ENCODE peak calls at places on chromosomes 3 and 15, in seven cellular contexts. C is A549, R is breast epithelium, B is uterus, Y is prostate gland, S is right lobe of liver, N is heart left ventricle. Z is an unnamed sample.

GRCh38 chr3:155870945-155871745 is 695 bp downstream of the GMPS start:
- DNase-seq in C (peak; percentile 43), R (peak; percentile 34), B (peak; percentile 51), Y (peak; percentile 45), S (peak; percentile 78), N (peak; percentile 66), Z (peak; percentile 57)

GRCh38 chr15:29818141-29818540 is 4.1 kb downstream of the TJP1 start:
- DNase-seq in C (no peak), R (no peak), B (no peak), Y (no peak), S (no peak), N (no peak), Z (no peak)

GRCh38 chr3:102170545-102170944 is 264.3 kb upstream of the ZPLD1 start:
- DNase-seq in C (no peak), R (no peak), B (no peak), Y (no peak), S (no peak), N (no peak), Z (no peak)

GRCh38 chr15:52018244-52018643 is 775 bp upstream of the MAPK6 start:
- DNase-seq in C (no peak), R (no peak), B (no peak), Y (no peak), S (no peak), N (no peak), Z (no peak)

GRCh38 chr15:99566157-99566900 is 545 bp downstream of the MEF2A start:
- DNase-seq in C (no peak), R (no peak), B (peak; percentile 39), Y (no peak), S (peak; percentile 62), N (peak; percentile 50), Z (peak; percentile 43)

GRCh38 chr15:52679232-52680040 is at the start of gene ATOSA:
- DNase-seq in C (peak; percentile 88), R (peak; percentile 90), B (peak; percentile 91), Y (peak; percentile 95), S (peak; percentile 96), N (peak; percentile 95), Z (peak; percentile 94)

GRCh38 chr3:85102774-85103173 is 144.0 kb downstream of the CADM2 start:
- DNase-seq in C (no peak), R (no peak), B (no peak), Y (no peak), S (no peak), N (no peak), Z (no peak)

GRCh38 chr3:187807086-187807862 is 62.0 kb upstream of the BCL6 start:
- DNase-seq in C (no peak), R (no peak), B (no peak), Y (no peak), S (no peak), N (no peak), Z (no peak)

GRCh38 chr3:65846936-65847335 is 191.8 kb downstream of the MAGI1 start:
- DNase-seq in C (no peak), R (no peak), B (no peak), Y (no peak), S (no peak), N (no peak), Z (no peak)

GRCh38 chr3:138936763-138937689 is 9.9 kb downstream of the FOXL2 start:
- DNase-seq in C (no peak), R (no peak), B (no peak), Y (no peak), S (no peak), N (no peak), Z (no peak)

GRCh38 chr3:152834354-152835310 is at the start of gene P2RY1:
- DNase-seq in C (peak; percentile 76), R (no peak), B (peak; percentile 67), Y (peak; percentile 80), S (peak; percentile 69), N (peak; percentile 69), Z (peak; percentile 60)

GRCh38 chr3:11522953-11523792 is 120.5 kb downstream of the VGLL4 start:
- DNase-seq in C (no peak), R (no peak), B (peak; percentile 65), Y (no peak), S (no peak), N (no peak), Z (no peak)

GRCh38 chr3:150169279-150169970 is 198.7 kb upstream of the PFN2 start:
- DNase-seq in C (no peak), R (no peak), B (no peak), Y (no peak), S (no peak), N (peak; percentile 37), Z (no peak)

GRCh38 chr3:150170843-150171513 is 200.3 kb upstream of the PFN2 start:
- DNase-seq in C (no peak), R (no peak), B (no peak), Y (no peak), S (no peak), N (peak; percentile 37), Z (no peak)

GRCh38 chr3:150172356-150172755 is 201.7 kb upstream of the PFN2 start:
- DNase-seq in C (no peak), R (no peak), B (no peak), Y (no peak), S (no peak), N (no peak), Z (no peak)

GRCh38 chr3:150177673-150178378 is 207.1 kb upstream of the PFN2 start:
- DNase-seq in C (peak; percentile 53), R (no peak), B (no peak), Y (no peak), S (no peak), N (no peak), Z (no peak)

DNA sequence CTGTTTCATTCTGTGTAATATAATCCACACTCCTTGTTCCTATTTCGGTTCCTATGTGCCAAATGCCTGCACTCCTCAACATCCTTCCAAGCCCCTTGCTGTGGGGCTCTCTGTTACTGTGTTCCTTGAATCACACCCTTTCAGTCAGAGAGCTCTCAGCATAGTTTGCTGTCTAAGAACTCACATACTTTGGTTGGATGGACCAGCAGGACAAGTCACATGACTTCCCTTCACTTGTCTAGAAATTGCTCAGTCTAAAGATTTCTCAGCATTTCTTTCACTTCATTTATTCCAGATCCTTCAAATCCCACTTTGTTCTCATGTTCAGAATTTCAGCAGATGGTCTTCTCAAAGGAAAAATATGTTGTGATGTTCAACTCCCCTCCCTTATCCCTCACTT is 203.5 kb upstream of the PFN2 start:
- DNase-seq in C (no peak), R (no peak), B (no peak), Y (no peak), S (no peak), N (no peak), Z (no peak)
- H3K4me1 ChIP-seq in C (peaks cover 22% of the 10 kb centered on the region), R (no peaks in the 10 kb centered on the region), B (no peaks in the 10 kb centered on the region), Y (no peaks in the 10 kb centered on the region), S (no peaks in the 10 kb centered on the region), N (peaks cover 7% of the 10 kb centered on the region), Z (peaks cover 5% of the 10 kb centered on the region)

DNA sequence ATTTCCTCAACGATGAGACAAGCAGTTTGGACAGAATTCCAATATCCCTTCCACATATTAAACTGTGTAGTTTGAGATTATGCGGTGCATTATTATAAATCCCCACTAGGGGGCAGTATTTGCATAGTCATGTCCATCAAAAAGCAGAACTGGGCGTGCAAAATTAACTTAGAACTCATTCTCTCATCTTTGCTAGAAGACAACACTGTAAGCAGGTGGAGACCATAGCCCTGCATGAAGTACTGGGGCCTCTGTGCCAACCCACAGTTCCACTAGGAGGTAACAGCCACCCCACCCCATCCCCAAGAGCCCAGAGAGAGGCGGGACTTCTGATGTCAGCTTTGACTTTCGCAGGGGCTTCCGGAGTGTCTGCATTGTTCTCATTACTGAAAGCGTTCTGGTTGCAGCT is 106.6 kb upstream of the TMC3 start:
- DNase-seq in C (peak; percentile 61), R (no peak), B (peak; percentile 33), Y (peak; percentile 56), S (no peak), N (peak; percentile 26), Z (no peak)
- TF ChIP-seq POLR2A in C (no peak), R (no peak), B (no peak), Y (no peak), S (no peak), N (no peak), Z (no peak)

DNA sequence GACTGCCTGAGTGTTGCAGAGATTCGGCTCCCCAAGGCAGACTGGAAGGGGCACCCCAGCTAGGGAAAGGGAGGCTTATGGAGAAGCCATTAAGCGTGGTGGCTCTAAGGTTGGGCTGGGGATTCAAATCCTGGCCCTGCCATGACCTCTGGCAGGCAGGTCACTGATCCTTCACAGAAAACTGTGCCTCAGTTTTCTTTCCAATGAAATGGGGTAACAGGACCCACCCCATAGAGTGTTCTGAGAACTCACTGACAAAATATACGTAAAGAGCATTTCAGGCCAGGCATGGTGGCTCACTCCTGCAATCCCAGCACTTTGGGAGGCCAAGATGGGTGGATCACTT is 34.6 kb downstream of the DNASE1L3 start:
- DNase-seq in C (no peak), R (no peak), B (no peak), Y (no peak), S (no peak), N (no peak), Z (no peak)
- H3K4me1 ChIP-seq in C (peaks cover 85% of the 10 kb centered on the region), R (no peaks in the 10 kb centered on the region), B (peaks cover 15% of the 10 kb centered on the region), Y (peaks cover 6% of the 10 kb centered on the region), S (peaks cover 3% of the 10 kb centered on the region), N (peaks cover 38% of the 10 kb centered on the region), Z (peaks cover 59% of the 10 kb centered on the region)

DNA sequence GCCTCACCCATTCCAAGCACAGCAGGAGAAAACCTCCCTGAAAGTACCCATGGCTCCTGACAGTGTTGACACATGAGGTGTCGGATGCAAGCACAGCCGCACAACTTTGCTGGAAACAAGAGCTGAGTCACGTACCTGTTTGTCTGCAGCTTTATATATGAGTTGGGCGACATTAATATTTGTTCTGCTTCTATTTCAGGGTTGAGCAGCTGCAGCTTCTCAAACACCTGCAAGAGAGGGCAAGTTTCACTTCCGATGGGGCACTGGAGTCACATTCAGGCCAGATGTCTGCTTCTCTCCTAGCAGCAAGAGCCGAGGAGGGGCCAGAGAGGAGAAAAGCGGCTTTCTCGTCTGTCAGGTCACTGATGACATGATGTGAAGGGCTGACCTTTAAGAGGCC is 88.0 kb downstream of the NUP210 start:
- DNase-seq in C (no peak), R (no peak), B (no peak), Y (peak; percentile 34), S (no peak), N (no peak), Z (peak; percentile 50)
- TF ChIP-seq POLR2A in C (no peak), R (no peak), B (no peak), Y (no peak), S (no peak), N (no peak), Z (no peak)

GRCh38 chr15:50044904-50045303 is 74.1 kb downstream of the ATP8B4 start:
- DNase-seq in C (no peak), R (no peak), B (no peak), Y (no peak), S (no peak), N (no peak), Z (no peak)
- H3K4me1 ChIP-seq in C (peaks cover under 1% of the 10 kb centered on the region), R (no peaks in the 10 kb centered on the region), B (no peaks in the 10 kb centered on the region), Y (no peaks in the 10 kb centered on the region), S (no peaks in the 10 kb centered on the region), N (no peaks in the 10 kb centered on the region), Z (no peaks in the 10 kb centered on the region)

GRCh38 chr15:70153948-70154439 is 56.3 kb upstream of the TLE3 start:
- DNase-seq in C (no peak), R (no peak), B (no peak), Y (no peak), S (no peak), N (no peak), Z (no peak)
- TF ChIP-seq POLR2A in C (no peak), R (no peak), B (no peak), Y (no peak), S (no peak), N (no peak), Z (no peak)

GRCh38 chr3:55622733-55623132 is 135.6 kb upstream of the WNT5A start:
- DNase-seq in C (no peak), R (no peak), B (no peak), Y (no peak), S (no peak), N (no peak), Z (no peak)
- H3K4me1 ChIP-seq in C (no peaks in the 10 kb centered on the region), R (no peaks in the 10 kb centered on the region), B (no peaks in the 10 kb centered on the region), Y (no peaks in the 10 kb centered on the region), S (no peaks in the 10 kb centered on the region), N (no peaks in the 10 kb centered on the region), Z (no peaks in the 10 kb centered on the region)